ENCODE peak calls at places on chromosome 17, in four cellular contexts. One of them, this sample, is unnamed.

GRCh38 chr17:28908640-28909098 is 5.8 kb upstream of the DHRS13 start:
- DNase-seq in endodermal cell: no peak
- DNase-seq in mammary epithelial cell: peak; percentile 63
- DNase-seq in HCT116: no peak
- DNase-seq in this sample: peak; percentile 80

GRCh38 chr17:80047176-80047575 is 10.7 kb downstream of the CCDC40 start:
- DNase-seq in HCT116: no peak
- DNase-seq in endodermal cell: no peak
- DNase-seq in mammary epithelial cell: no peak
- DNase-seq in this sample: no peak

GRCh38 chr17:50087912-50088405 is 7.2 kb upstream of the PDK2 start:
- DNase-seq in endodermal cell: no peak
- DNase-seq in mammary epithelial cell: no peak
- DNase-seq in HCT116: no peak
- DNase-seq in this sample: no peak

GRCh38 chr17:32117399-32117798 is 24.9 kb upstream of the RHOT1 start:
- DNase-seq in HCT116: no peak
- DNase-seq in endodermal cell: peak; percentile 41
- DNase-seq in mammary epithelial cell: no peak
- DNase-seq in this sample: no peak

GRCh38 chr17:74012465-74012864 is 191.0 kb upstream of the RPL38 start:
- DNase-seq in HCT116: no peak
- DNase-seq in mammary epithelial cell: no peak
- DNase-seq in endodermal cell: no peak
- DNase-seq in this sample: no peak

GRCh38 chr17:74274060-74274702 is at the start of gene DNAI2:
- DNase-seq in mammary epithelial cell: no peak
- DNase-seq in endodermal cell: peak; percentile 86
- DNase-seq in HCT116: no peak
- DNase-seq in this sample: no peak

GRCh38 chr17:10557422-10557821 is 8.0 kb upstream of the MYH2 start:
- DNase-seq in endodermal cell: no peak
- DNase-seq in mammary epithelial cell: no peak
- DNase-seq in HCT116: no peak
- DNase-seq in this sample: no peak

GRCh38 chr17:79627184-79627765 is 16.4 kb upstream of the RBFOX3 start:
- DNase-seq in endodermal cell: peak; percentile 49
- DNase-seq in HCT116: no peak
- DNase-seq in mammary epithelial cell: no peak
- DNase-seq in this sample: no peak

GRCh38 chr17:73304971-73305786 is 6.6 kb downstream of the CDC42EP4 start:
- DNase-seq in HCT116: peak; percentile 55
- DNase-seq in mammary epithelial cell: peak; percentile 69
- DNase-seq in endodermal cell: peak; percentile 93
- DNase-seq in this sample: peak; percentile 83

GRCh38 chr17:75267146-75267402 is 4.0 kb downstream of the MIF4GD start:
- DNase-seq in endodermal cell: no peak
- DNase-seq in HCT116: no peak
- DNase-seq in mammary epithelial cell: no peak
- DNase-seq in this sample: no peak

GRCh38 chr17:31794111-31794510 is 64.9 kb downstream of the COPRS start:
- DNase-seq in endodermal cell: no peak
- DNase-seq in mammary epithelial cell: no peak
- DNase-seq in HCT116: no peak
- DNase-seq in this sample: no peak

GRCh38 chr17:75265614-75266314 is 4.1 kb downstream of the MRPS7 start:
- DNase-seq in mammary epithelial cell: no peak
- DNase-seq in endodermal cell: no peak
- DNase-seq in HCT116: no peak
- DNase-seq in this sample: no peak

GRCh38 chr17:57945999-57946797 is 9.0 kb downstream of the CUEDC1 start:
- DNase-seq in endodermal cell: no peak
- DNase-seq in mammary epithelial cell: peak; percentile 78
- DNase-seq in HCT116: no peak
- DNase-seq in this sample: peak; percentile 48

GRCh38 chr17:57943140-57943539 is 12.1 kb downstream of the CUEDC1 start:
- DNase-seq in mammary epithelial cell: no peak
- DNase-seq in endodermal cell: no peak
- DNase-seq in HCT116: no peak
- DNase-seq in this sample: peak; percentile 76

GRCh38 chr17:57944796-57945362 is 10.3 kb downstream of the CUEDC1 start:
- DNase-seq in endodermal cell: no peak
- DNase-seq in mammary epithelial cell: no peak
- DNase-seq in HCT116: no peak
- DNase-seq in this sample: no peak

GRCh38 chr17:57941384-57942370 is 13.5 kb downstream of the CUEDC1 start:
- DNase-seq in HCT116: no peak
- DNase-seq in endodermal cell: no peak
- DNase-seq in mammary epithelial cell: no peak
- DNase-seq in this sample: no peak

GRCh38 chr17:57943645-57944044 is 11.6 kb downstream of the CUEDC1 start:
- DNase-seq in HCT116: no peak
- DNase-seq in endodermal cell: no peak
- DNase-seq in mammary epithelial cell: no peak
- DNase-seq in this sample: peak; percentile 63
- H3K4me1 ChIP-seq in HCT116: peaks cover 87% of the 10 kb centered on the region
- H3K4me1 ChIP-seq in endodermal cell: peaks cover 7% of the 10 kb centered on the region
- H3K4me1 ChIP-seq in mammary epithelial cell: peaks cover 28% of the 10 kb centered on the region
- H3K4me1 ChIP-seq in this sample: peaks cover 50% of the 10 kb centered on the region

GRCh38 chr17:61816538-61816937 is 46.8 kb downstream of the BRIP1 start:
- DNase-seq in mammary epithelial cell: no peak
- DNase-seq in HCT116: no peak
- DNase-seq in endodermal cell: no peak
- DNase-seq in this sample: peak; percentile 23
- H3K9ac ChIP-seq in mammary epithelial cell: no peak overlapping the region
- H3K9ac ChIP-seq in HCT116: no peak overlapping the region
- H3K9ac ChIP-seq in endodermal cell: no peak overlapping the region
- H3K9ac ChIP-seq in this sample: no peak overlapping the region

GRCh38 chr17:9434502-9435113 is 141.0 kb downstream of the STX8 start:
- DNase-seq in mammary epithelial cell: peak; percentile 24
- DNase-seq in endodermal cell: no peak
- DNase-seq in HCT116: no peak
- DNase-seq in this sample: no peak

GRCh38 chr17:9431620-9432019 is 144.0 kb downstream of the STX8 start:
- DNase-seq in endodermal cell: no peak
- DNase-seq in mammary epithelial cell: no peak
- DNase-seq in HCT116: no peak
- DNase-seq in this sample: no peak

GRCh38 chr17:9432121-9432866 is 143.3 kb downstream of the STX8 start:
- DNase-seq in mammary epithelial cell: no peak
- DNase-seq in endodermal cell: no peak
- DNase-seq in HCT116: no peak
- DNase-seq in this sample: peak; percentile 53

GRCh38 chr17:9435165-9435564 is 140.5 kb downstream of the STX8 start:
- DNase-seq in endodermal cell: no peak
- DNase-seq in mammary epithelial cell: no peak
- DNase-seq in HCT116: no peak
- DNase-seq in this sample: no peak

DNA sequence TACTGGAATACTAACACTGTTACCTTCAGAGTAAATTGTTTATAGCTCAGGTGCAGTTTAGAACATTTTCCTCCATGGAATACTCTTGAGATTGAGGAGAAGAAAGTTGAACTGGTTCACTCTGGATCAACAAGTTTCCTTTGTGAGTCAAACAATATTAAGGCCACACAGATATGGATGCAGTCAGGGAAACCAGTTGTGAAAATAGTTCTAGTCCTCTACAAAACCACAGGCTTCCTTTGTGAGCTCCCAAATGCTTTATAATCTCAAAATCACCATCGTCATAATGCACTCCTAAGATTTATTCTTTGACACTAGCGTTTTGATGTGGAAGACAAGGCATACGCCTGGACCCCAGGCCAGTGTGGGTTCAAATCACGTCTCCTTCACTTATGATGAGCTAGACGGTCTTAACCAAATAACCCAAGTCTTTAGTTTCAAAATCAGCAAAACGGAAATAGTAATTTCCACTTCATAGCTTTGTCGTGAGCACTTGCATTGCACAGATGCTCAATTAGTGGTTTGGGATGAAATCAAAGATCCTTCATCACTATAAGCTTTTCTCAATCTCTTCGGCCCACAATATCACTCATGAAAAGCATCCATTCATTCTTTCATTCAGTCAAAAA is 142.6 kb downstream of the STX8 start:
- DNase-seq in endodermal cell: peak; percentile 5
- DNase-seq in mammary epithelial cell: peak; percentile 35
- DNase-seq in HCT116: no peak
- DNase-seq in this sample: peak; percentile 19
- H3K4me3 ChIP-seq in endodermal cell: no peak overlapping the region
- H3K4me3 ChIP-seq in mammary epithelial cell: no peak overlapping the region
- H3K4me3 ChIP-seq in HCT116: no peak overlapping the region
- H3K4me3 ChIP-seq in this sample: peak overlapping the region; percentile 2

GRCh38 chr17:37064956-37065355 is 116.2 kb downstream of the AATF start:
- DNase-seq in mammary epithelial cell: no peak
- DNase-seq in HCT116: no peak
- DNase-seq in endodermal cell: no peak
- DNase-seq in this sample: no peak

GRCh38 chr17:37065486-37066321 is 117.0 kb downstream of the AATF start:
- DNase-seq in HCT116: no peak
- DNase-seq in endodermal cell: peak; percentile 87
- DNase-seq in mammary epithelial cell: no peak
- DNase-seq in this sample: no peak

GRCh38 chr17:37066322-37066905 is 117.7 kb downstream of the AATF start:
- DNase-seq in mammary epithelial cell: no peak
- DNase-seq in HCT116: no peak
- DNase-seq in endodermal cell: peak; percentile 63
- DNase-seq in this sample: no peak

GRCh38 chr17:37062036-37062435 is 113.3 kb downstream of the AATF start:
- DNase-seq in HCT116: no peak
- DNase-seq in endodermal cell: peak; percentile 46
- DNase-seq in mammary epithelial cell: no peak
- DNase-seq in this sample: no peak

DNA sequence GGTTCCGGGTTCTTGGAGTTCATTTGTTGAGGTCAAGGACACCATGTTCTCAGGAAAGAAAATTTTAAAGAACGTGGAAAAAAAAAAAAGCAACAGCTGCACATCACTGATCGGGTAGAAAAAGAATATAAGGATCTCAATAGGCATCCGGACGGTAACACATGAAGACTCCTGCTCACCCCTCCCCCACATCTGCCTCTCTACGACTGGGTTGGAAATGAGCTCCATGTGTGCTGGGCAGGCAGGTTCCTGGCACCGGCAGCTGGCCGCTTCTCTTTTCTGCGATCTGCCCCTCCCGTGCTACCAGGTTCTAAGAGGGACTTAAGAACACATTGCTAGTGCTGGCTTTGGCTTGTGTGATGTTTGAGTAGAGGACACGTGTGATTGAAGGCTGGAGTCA is 115.4 kb downstream of the AATF start:
- DNase-seq in mammary epithelial cell: no peak
- DNase-seq in endodermal cell: peak; percentile 55
- DNase-seq in HCT116: no peak
- DNase-seq in this sample: no peak
- H3K4me1 ChIP-seq in mammary epithelial cell: no peaks in the 10 kb centered on the region
- H3K4me1 ChIP-seq in endodermal cell: peaks cover 17% of the 10 kb centered on the region
- H3K4me1 ChIP-seq in HCT116: peaks cover 12% of the 10 kb centered on the region
- H3K4me1 ChIP-seq in this sample: peaks cover 7% of the 10 kb centered on the region

GRCh38 chr17:20999841-21000532 is 42.8 kb downstream of the USP22 start:
- DNase-seq in mammary epithelial cell: no peak
- DNase-seq in endodermal cell: peak; percentile 58
- DNase-seq in HCT116: no peak
- DNase-seq in this sample: no peak
- H3K9ac ChIP-seq in mammary epithelial cell: no peak overlapping the region
- H3K9ac ChIP-seq in endodermal cell: no peak overlapping the region
- H3K9ac ChIP-seq in HCT116: no peak overlapping the region
- H3K9ac ChIP-seq in this sample: no peak overlapping the region

GRCh38 chr17:2723505-2723996 is 12.0 kb upstream of the CLUH start:
- DNase-seq in HCT116: no peak
- DNase-seq in endodermal cell: peak; percentile 97
- DNase-seq in mammary epithelial cell: no peak
- DNase-seq in this sample: no peak
- H3K4me3 ChIP-seq in HCT116: peak overlapping the region; percentile 34
- H3K4me3 ChIP-seq in endodermal cell: no peak overlapping the region
- H3K4me3 ChIP-seq in mammary epithelial cell: no peak overlapping the region
- H3K4me3 ChIP-seq in this sample: no peak overlapping the region

GRCh38 chr17:40558651-40559015 is 6.6 kb downstream of the CCR7 start:
- DNase-seq in endodermal cell: peak; percentile 42
- DNase-seq in HCT116: no peak
- DNase-seq in mammary epithelial cell: no peak
- DNase-seq in this sample: no peak

GRCh38 chr17:40560592-40561293 is 4.5 kb downstream of the CCR7 start:
- DNase-seq in mammary epithelial cell: no peak
- DNase-seq in endodermal cell: no peak
- DNase-seq in HCT116: no peak
- DNase-seq in this sample: no peak

GRCh38 chr17:40559016-40559853 is 6.0 kb downstream of the CCR7 start:
- DNase-seq in mammary epithelial cell: no peak
- DNase-seq in HCT116: no peak
- DNase-seq in endodermal cell: peak; percentile 47
- DNase-seq in this sample: no peak

GRCh38 chr17:40561294-40561870 is 3.9 kb downstream of the CCR7 start:
- DNase-seq in mammary epithelial cell: no peak
- DNase-seq in endodermal cell: no peak
- DNase-seq in HCT116: no peak
- DNase-seq in this sample: no peak

DNA sequence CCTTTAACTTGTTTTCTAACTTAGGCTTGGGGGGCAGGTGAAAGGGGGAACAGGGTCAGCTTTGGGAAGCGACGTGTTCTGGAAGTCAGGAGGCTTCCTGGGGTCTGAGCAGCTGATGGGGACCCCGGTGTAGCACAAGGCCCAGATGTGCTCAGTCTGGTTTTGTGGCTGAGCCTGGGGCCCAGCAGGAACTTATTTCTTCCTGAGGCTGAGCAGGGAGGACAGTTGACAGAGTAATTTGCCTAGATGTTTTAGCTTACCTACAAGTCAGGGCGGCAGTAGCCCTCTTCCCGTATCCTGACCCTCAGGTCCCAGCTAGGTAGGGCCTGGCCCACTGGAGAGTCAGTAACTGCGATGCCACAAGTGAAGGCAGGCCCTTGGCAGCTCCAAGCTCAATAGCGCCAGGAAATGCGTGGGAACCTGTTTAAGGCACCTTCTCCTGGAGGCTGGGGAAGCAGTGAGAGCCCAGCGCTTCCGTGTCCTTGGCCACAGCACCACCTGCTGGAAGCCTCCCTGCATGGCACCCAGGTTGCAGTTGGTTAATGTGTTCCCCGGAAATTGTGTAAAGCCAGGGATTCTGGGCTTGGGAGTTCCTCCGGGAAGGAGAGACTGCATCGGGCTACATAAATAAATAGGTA is 5.2 kb downstream of the CCR7 start:
- DNase-seq in mammary epithelial cell: peak; percentile 90
- DNase-seq in HCT116: peak; percentile 79
- DNase-seq in endodermal cell: peak; percentile 99
- DNase-seq in this sample: peak; percentile 96
- H3K4me1 ChIP-seq in mammary epithelial cell: peaks cover 15% of the 10 kb centered on the region
- H3K4me1 ChIP-seq in HCT116: peaks cover 10% of the 10 kb centered on the region
- H3K4me1 ChIP-seq in endodermal cell: no peaks in the 10 kb centered on the region
- H3K4me1 ChIP-seq in this sample: peaks cover 58% of the 10 kb centered on the region